ENCODE peak calls at places on chromosomes 12 and 14, in seven cellular contexts. E, B, F, R, Y, C and Q are unnamed samples.

GRCh38 chr12:4037747-4038312 is 164.6 kb upstream of the PARP11 start:
- DNase-seq in E (no peak), B (no peak), F (no peak), R (no peak), Y (peak; percentile 58), C (peak; percentile 11), Q (no peak)

GRCh38 chr12:32558941-32559340 is 120.2 kb upstream of the DNM1L start:
- DNase-seq in E (no peak), B (peak; percentile 79), F (no peak), R (no peak), Y (no peak), C (no peak), Q (peak; percentile 77)

GRCh38 chr14:104822821-104823615 is 22.1 kb downstream of the ZBTB42 start:
- DNase-seq in E (no peak), B (no peak), F (no peak), R (no peak), Y (no peak), C (no peak), Q (no peak)

GRCh38 chr12:11812558-11813421 is 163.3 kb downstream of the ETV6 start:
- DNase-seq in E (no peak), B (peak; percentile 34), F (peak; percentile 44), R (peak; percentile 12), Y (no peak), C (no peak), Q (peak; percentile 78)

GRCh38 chr12:12822886-12823285 is 9.7 kb downstream of the DDX47 start:
- DNase-seq in E (no peak), B (no peak), F (no peak), R (no peak), Y (no peak), C (no peak), Q (no peak)

GRCh38 chr14:99753225-99754140 is 39.7 kb upstream of the EML1 start:
- DNase-seq in E (no peak), B (no peak), F (no peak), R (no peak), Y (no peak), C (no peak), Q (no peak)

GRCh38 chr12:125079943-125080645 is 14.9 kb downstream of the AACS start:
- DNase-seq in E (no peak), B (no peak), F (no peak), R (no peak), Y (no peak), C (no peak), Q (no peak)

GRCh38 chr12:89072303-89073026 is 279.8 kb downstream of the DUSP6 start:
- DNase-seq in E (no peak), B (no peak), F (no peak), R (no peak), Y (no peak), C (no peak), Q (no peak)

GRCh38 chr12:121128908-121129704 is 3.6 kb upstream of the P2RX7 start:
- DNase-seq in E (peak; percentile 77), B (peak; percentile 81), F (no peak), R (no peak), Y (no peak), C (no peak), Q (peak; percentile 97)

GRCh38 chr12:78820946-78821345 is 43.6 kb upstream of the SYT1 start:
- DNase-seq in E (no peak), B (no peak), F (no peak), R (no peak), Y (no peak), C (no peak), Q (no peak)

GRCh38 chr14:24051789-24052655 is at the start of gene CARMIL3:
- DNase-seq in E (peak; percentile 34), B (peak; percentile 93), F (peak; percentile 86), R (peak; percentile 78), Y (peak; percentile 57), C (peak; percentile 71), Q (peak; percentile 79)

GRCh38 chr12:15155271-15155670 is 65.9 kb downstream of the RERG start:
- DNase-seq in E (no peak), B (no peak), F (no peak), R (no peak), Y (no peak), C (peak; percentile 66), Q (no peak)

GRCh38 chr14:40599726-40600125 is 1007.0 kb upstream of the LRFN5 start:
- DNase-seq in E (no peak), B (no peak), F (no peak), R (no peak), Y (peak; percentile 34), C (no peak), Q (no peak)

GRCh38 chr14:22770481-22771187 is 4.1 kb downstream of the OXA1L start:
- DNase-seq in E (no peak), B (no peak), F (no peak), R (no peak), Y (no peak), C (no peak), Q (no peak)

GRCh38 chr14:22664261-22664660 is 20.1 kb upstream of the OR6J1 start:
- DNase-seq in E (no peak), B (no peak), F (no peak), R (no peak), Y (no peak), C (no peak), Q (no peak)

GRCh38 chr12:124194521-124195225 is 100.2 kb upstream of the RFLNA start:
- DNase-seq in E (no peak), B (no peak), F (no peak), R (no peak), Y (no peak), C (no peak), Q (no peak)

GRCh38 chr14:59454131-59454530 is 11.0 kb downstream of the GPR135 start:
- DNase-seq in E (no peak), B (no peak), F (no peak), R (no peak), Y (peak; percentile 94), C (no peak), Q (no peak)

GRCh38 chr14:96722751-96723150 is 74.4 kb upstream of the VRK1 start:
- DNase-seq in E (no peak), B (no peak), F (no peak), R (no peak), Y (no peak), C (no peak), Q (no peak)

GRCh38 chr12:110743571-110744093 is 941 bp upstream of the PPP1CC start:
- DNase-seq in E (no peak), B (no peak), F (peak; percentile 32), R (no peak), Y (peak; percentile 56), C (no peak), Q (no peak)

GRCh38 chr14:73789996-73790581 is 61.5 kb upstream of the PTGR2 start:
- DNase-seq in E (no peak), B (no peak), F (no peak), R (no peak), Y (peak; percentile 53), C (no peak), Q (no peak)

GRCh38 chr14:92516966-92517350 is 3.4 kb downstream of the RIN3 start:
- DNase-seq in E (no peak), B (no peak), F (no peak), R (no peak), Y (no peak), C (no peak), Q (no peak)

GRCh38 chr12:110355080-110355479 is 48.4 kb downstream of the ANAPC7 start:
- DNase-seq in E (no peak), B (peak; percentile 49), F (peak; percentile 19), R (no peak), Y (peak; percentile 47), C (no peak), Q (peak; percentile 49)

GRCh38 chr12:14614704-14615121 is 47.0 kb upstream of the PLBD1 start:
- DNase-seq in E (no peak), B (peak; percentile 23), F (no peak), R (no peak), Y (no peak), C (no peak), Q (peak; percentile 83)

GRCh38 chr12:123905319-123905925 is 67.2 kb downstream of the CCDC92 start:
- DNase-seq in E (peak; percentile 66), B (peak; percentile 77), F (peak; percentile 34), R (no peak), Y (peak; percentile 90), C (peak; percentile 34), Q (peak; percentile 66)

GRCh38 chr12:125299840-125300239 is 234.6 kb downstream of the AACS start:
- DNase-seq in E (no peak), B (no peak), F (no peak), R (no peak), Y (no peak), C (no peak), Q (no peak)